ENCODE peak calls at places on chromosomes 16 and 17, in eight cellular contexts. One of them, this sample, is unnamed.

GRCh38 chr17:78718575-78719209 is 63.4 kb downstream of the CYTH1 start:
- DNase-seq in naive thymus-derived CD4-positive, alpha-beta T cell: no peak
- DNase-seq in MM.1S: no peak
- DNase-seq in uterus: no peak
- DNase-seq in fibroblast of lung: no peak
- DNase-seq in tibial nerve: no peak
- DNase-seq in epithelial cell of prostate: no peak
- DNase-seq in colonic mucosa: no peak
- DNase-seq in this sample: peak; percentile 25

GRCh38 chr16:75256059-75256870 is 4.8 kb upstream of the BCAR1 start:
- DNase-seq in uterus: peak; percentile 45
- DNase-seq in fibroblast of lung: no peak
- DNase-seq in colonic mucosa: no peak
- DNase-seq in tibial nerve: no peak
- DNase-seq in MM.1S: no peak
- DNase-seq in epithelial cell of prostate: no peak
- DNase-seq in naive thymus-derived CD4-positive, alpha-beta T cell: no peak
- DNase-seq in this sample: no peak

GRCh38 chr16:87108941-87109340 is 208.3 kb downstream of the C16orf95 start:
- DNase-seq in fibroblast of lung: peak; percentile 70
- DNase-seq in MM.1S: no peak
- DNase-seq in colonic mucosa: no peak
- DNase-seq in naive thymus-derived CD4-positive, alpha-beta T cell: no peak
- DNase-seq in epithelial cell of prostate: no peak
- DNase-seq in uterus: no peak
- DNase-seq in tibial nerve: no peak
- DNase-seq in this sample: no peak

GRCh38 chr17:55571095-55571494 is 59.8 kb upstream of the SMIM36 start:
- DNase-seq in uterus: no peak
- DNase-seq in naive thymus-derived CD4-positive, alpha-beta T cell: no peak
- DNase-seq in epithelial cell of prostate: no peak
- DNase-seq in tibial nerve: no peak
- DNase-seq in MM.1S: no peak
- DNase-seq in fibroblast of lung: peak; percentile 60
- DNase-seq in colonic mucosa: no peak
- DNase-seq in this sample: no peak

GRCh38 chr16:50841081-50841886 is 99.4 kb downstream of the CYLD start:
- DNase-seq in fibroblast of lung: peak; percentile 56
- DNase-seq in uterus: no peak
- DNase-seq in epithelial cell of prostate: no peak
- DNase-seq in naive thymus-derived CD4-positive, alpha-beta T cell: peak; percentile 31
- DNase-seq in tibial nerve: no peak
- DNase-seq in MM.1S: no peak
- DNase-seq in colonic mucosa: no peak
- DNase-seq in this sample: no peak

GRCh38 chr17:51734462-51734861 is 424.1 kb downstream of the CA10 start:
- DNase-seq in tibial nerve: no peak
- DNase-seq in MM.1S: peak; percentile 10
- DNase-seq in naive thymus-derived CD4-positive, alpha-beta T cell: no peak
- DNase-seq in fibroblast of lung: no peak
- DNase-seq in epithelial cell of prostate: no peak
- DNase-seq in uterus: no peak
- DNase-seq in colonic mucosa: peak; percentile 18
- DNase-seq in this sample: no peak

GRCh38 chr17:75557075-75557851 is 30.3 kb upstream of the MYO15B start:
- DNase-seq in tibial nerve: no peak
- DNase-seq in colonic mucosa: peak; percentile 89
- DNase-seq in naive thymus-derived CD4-positive, alpha-beta T cell: no peak
- DNase-seq in uterus: peak; percentile 73
- DNase-seq in fibroblast of lung: peak; percentile 45
- DNase-seq in MM.1S: no peak
- DNase-seq in epithelial cell of prostate: no peak
- DNase-seq in this sample: peak; percentile 81

GRCh38 chr16:81539009-81539820 is 94.6 kb downstream of the CMIP start:
- DNase-seq in uterus: no peak
- DNase-seq in fibroblast of lung: no peak
- DNase-seq in colonic mucosa: no peak
- DNase-seq in MM.1S: no peak
- DNase-seq in epithelial cell of prostate: no peak
- DNase-seq in tibial nerve: no peak
- DNase-seq in naive thymus-derived CD4-positive, alpha-beta T cell: no peak
- DNase-seq in this sample: no peak

GRCh38 chr16:89972244-89973234 is 24.0 kb downstream of the DEF8 start:
- DNase-seq in uterus: peak; percentile 84
- DNase-seq in tibial nerve: peak; percentile 79
- DNase-seq in MM.1S: peak; percentile 85
- DNase-seq in fibroblast of lung: peak; percentile 80
- DNase-seq in naive thymus-derived CD4-positive, alpha-beta T cell: peak; percentile 86
- DNase-seq in epithelial cell of prostate: peak; percentile 37
- DNase-seq in colonic mucosa: peak; percentile 93
- DNase-seq in this sample: peak; percentile 81

GRCh38 chr16:3058173-3059030 is 7.0 kb upstream of the IL32 start:
- DNase-seq in epithelial cell of prostate: no peak
- DNase-seq in naive thymus-derived CD4-positive, alpha-beta T cell: peak; percentile 57
- DNase-seq in fibroblast of lung: no peak
- DNase-seq in tibial nerve: no peak
- DNase-seq in colonic mucosa: peak; percentile 78
- DNase-seq in MM.1S: peak; percentile 54
- DNase-seq in uterus: peak; percentile 41
- DNase-seq in this sample: no peak

GRCh38 chr17:2436516-2436915 is 35.7 kb upstream of the MNT start:
- DNase-seq in epithelial cell of prostate: no peak
- DNase-seq in MM.1S: peak; percentile 13
- DNase-seq in naive thymus-derived CD4-positive, alpha-beta T cell: no peak
- DNase-seq in tibial nerve: no peak
- DNase-seq in fibroblast of lung: no peak
- DNase-seq in colonic mucosa: no peak
- DNase-seq in uterus: no peak
- DNase-seq in this sample: no peak

GRCh38 chr16:11835309-11835708 is 16.0 kb downstream of the RSL1D1 start:
- DNase-seq in fibroblast of lung: no peak
- DNase-seq in tibial nerve: no peak
- DNase-seq in MM.1S: no peak
- DNase-seq in epithelial cell of prostate: no peak
- DNase-seq in uterus: no peak
- DNase-seq in naive thymus-derived CD4-positive, alpha-beta T cell: no peak
- DNase-seq in colonic mucosa: no peak
- DNase-seq in this sample: no peak

GRCh38 chr16:78478267-78478821 is 378.9 kb downstream of the WWOX start:
- DNase-seq in naive thymus-derived CD4-positive, alpha-beta T cell: no peak
- DNase-seq in uterus: no peak
- DNase-seq in MM.1S: peak; percentile 22
- DNase-seq in colonic mucosa: no peak
- DNase-seq in epithelial cell of prostate: no peak
- DNase-seq in fibroblast of lung: no peak
- DNase-seq in tibial nerve: no peak
- DNase-seq in this sample: no peak

GRCh38 chr16:74623214-74623842 is 16.4 kb upstream of the GLG1 start:
- DNase-seq in colonic mucosa: no peak
- DNase-seq in naive thymus-derived CD4-positive, alpha-beta T cell: no peak
- DNase-seq in fibroblast of lung: peak; percentile 35
- DNase-seq in epithelial cell of prostate: no peak
- DNase-seq in MM.1S: peak; percentile 18
- DNase-seq in uterus: no peak
- DNase-seq in tibial nerve: no peak
- DNase-seq in this sample: no peak

GRCh38 chr16:54927125-54928015 is 3.3 kb upstream of the IRX5 start:
- DNase-seq in colonic mucosa: no peak
- DNase-seq in tibial nerve: no peak
- DNase-seq in MM.1S: peak; percentile 21
- DNase-seq in epithelial cell of prostate: no peak
- DNase-seq in naive thymus-derived CD4-positive, alpha-beta T cell: no peak
- DNase-seq in uterus: no peak
- DNase-seq in fibroblast of lung: peak; percentile 6
- DNase-seq in this sample: no peak

GRCh38 chr17:38912221-38912813 is 13.1 kb upstream of the LASP1NB start:
- DNase-seq in MM.1S: no peak
- DNase-seq in naive thymus-derived CD4-positive, alpha-beta T cell: no peak
- DNase-seq in fibroblast of lung: no peak
- DNase-seq in uterus: peak; percentile 73
- DNase-seq in tibial nerve: peak; percentile 23
- DNase-seq in colonic mucosa: no peak
- DNase-seq in epithelial cell of prostate: no peak
- DNase-seq in this sample: no peak

GRCh38 chr16:26993988-26994387 is 72.7 kb upstream of the C16orf82 start:
- DNase-seq in tibial nerve: no peak
- DNase-seq in MM.1S: no peak
- DNase-seq in colonic mucosa: no peak
- DNase-seq in naive thymus-derived CD4-positive, alpha-beta T cell: no peak
- DNase-seq in uterus: no peak
- DNase-seq in epithelial cell of prostate: no peak
- DNase-seq in fibroblast of lung: peak; percentile 54
- DNase-seq in this sample: no peak

GRCh38 chr17:50562266-50563094 is 2.0 kb downstream of the CACNA1G start:
- DNase-seq in epithelial cell of prostate: no peak
- DNase-seq in fibroblast of lung: no peak
- DNase-seq in tibial nerve: no peak
- DNase-seq in MM.1S: no peak
- DNase-seq in uterus: no peak
- DNase-seq in colonic mucosa: no peak
- DNase-seq in naive thymus-derived CD4-positive, alpha-beta T cell: peak; percentile 27
- DNase-seq in this sample: no peak

GRCh38 chr17:50563095-50563511 is 2.6 kb downstream of the CACNA1G start:
- DNase-seq in epithelial cell of prostate: no peak
- DNase-seq in MM.1S: no peak
- DNase-seq in naive thymus-derived CD4-positive, alpha-beta T cell: peak; percentile 28
- DNase-seq in colonic mucosa: no peak
- DNase-seq in tibial nerve: no peak
- DNase-seq in fibroblast of lung: no peak
- DNase-seq in uterus: no peak
- DNase-seq in this sample: no peak

GRCh38 chr17:50565559-50566350 is 5.2 kb downstream of the CACNA1G start:
- DNase-seq in MM.1S: no peak
- DNase-seq in fibroblast of lung: no peak
- DNase-seq in uterus: no peak
- DNase-seq in tibial nerve: no peak
- DNase-seq in naive thymus-derived CD4-positive, alpha-beta T cell: peak; percentile 33
- DNase-seq in colonic mucosa: no peak
- DNase-seq in epithelial cell of prostate: no peak
- DNase-seq in this sample: peak; percentile 10

GRCh38 chr17:50561796-50562195 is 1.3 kb downstream of the CACNA1G start:
- DNase-seq in epithelial cell of prostate: no peak
- DNase-seq in uterus: no peak
- DNase-seq in naive thymus-derived CD4-positive, alpha-beta T cell: peak; percentile 26
- DNase-seq in tibial nerve: no peak
- DNase-seq in MM.1S: no peak
- DNase-seq in fibroblast of lung: no peak
- DNase-seq in colonic mucosa: no peak
- DNase-seq in this sample: no peak

DNA sequence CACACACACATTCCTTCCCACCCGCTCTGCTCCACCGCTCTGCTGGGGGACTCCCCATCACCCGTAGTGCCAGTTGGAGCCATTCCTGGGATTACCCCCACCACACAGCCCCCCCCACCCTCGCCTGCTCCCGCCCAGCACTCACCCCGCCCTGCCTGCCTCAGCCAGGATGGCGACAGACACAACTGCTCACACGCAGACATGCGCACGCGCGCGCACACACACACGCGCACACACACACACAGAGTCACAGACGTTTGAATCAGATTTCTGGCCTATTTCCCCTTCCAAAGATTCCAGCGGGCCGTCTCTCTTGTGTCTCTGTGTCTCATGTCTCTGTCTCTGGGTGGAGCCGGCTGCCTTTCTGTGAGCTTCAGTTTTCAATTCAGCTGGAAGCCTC is 4.4 kb downstream of the CACNA1G start:
- DNase-seq in fibroblast of lung: peak; percentile 44
- DNase-seq in tibial nerve: peak; percentile 50
- DNase-seq in MM.1S: no peak
- DNase-seq in epithelial cell of prostate: no peak
- DNase-seq in colonic mucosa: peak; percentile 56
- DNase-seq in uterus: peak; percentile 84
- DNase-seq in naive thymus-derived CD4-positive, alpha-beta T cell: no peak
- DNase-seq in this sample: peak; percentile 34
- H3K27ac ChIP-seq in fibroblast of lung: no peak overlapping the region
- H3K27ac ChIP-seq in tibial nerve: no peak overlapping the region
- H3K27ac ChIP-seq in MM.1S: no peak overlapping the region
- H3K27ac ChIP-seq in epithelial cell of prostate: no peak overlapping the region
- H3K27ac ChIP-seq in colonic mucosa: no peak overlapping the region
- H3K27ac ChIP-seq in uterus: peak overlapping the region; percentile 71
- H3K27ac ChIP-seq in naive thymus-derived CD4-positive, alpha-beta T cell: no peak overlapping the region
- H3K27ac ChIP-seq in this sample: peak overlapping the region; percentile 90

GRCh38 chr16:85042126-85042525 is 14.5 kb downstream of the KIAA0513 start:
- DNase-seq in uterus: no peak
- DNase-seq in colonic mucosa: no peak
- DNase-seq in epithelial cell of prostate: no peak
- DNase-seq in MM.1S: no peak
- DNase-seq in naive thymus-derived CD4-positive, alpha-beta T cell: no peak
- DNase-seq in fibroblast of lung: no peak
- DNase-seq in tibial nerve: no peak
- DNase-seq in this sample: no peak
- H3K27ac ChIP-seq in uterus: no peak overlapping the region
- H3K27ac ChIP-seq in colonic mucosa: no peak overlapping the region
- H3K27ac ChIP-seq in epithelial cell of prostate: no peak overlapping the region
- H3K27ac ChIP-seq in MM.1S: no peak overlapping the region
- H3K27ac ChIP-seq in naive thymus-derived CD4-positive, alpha-beta T cell: no peak overlapping the region
- H3K27ac ChIP-seq in fibroblast of lung: no peak overlapping the region
- H3K27ac ChIP-seq in tibial nerve: no peak overlapping the region
- H3K27ac ChIP-seq in this sample: no peak overlapping the region

GRCh38 chr17:61926831-61927210 is 961 bp downstream of the INTS2 start:
- DNase-seq in naive thymus-derived CD4-positive, alpha-beta T cell: no peak
- DNase-seq in uterus: no peak
- DNase-seq in epithelial cell of prostate: no peak
- DNase-seq in fibroblast of lung: peak; percentile 53
- DNase-seq in tibial nerve: no peak
- DNase-seq in colonic mucosa: no peak
- DNase-seq in MM.1S: no peak
- DNase-seq in this sample: no peak
- H3K27ac ChIP-seq in naive thymus-derived CD4-positive, alpha-beta T cell: peak overlapping the region; percentile 80
- H3K27ac ChIP-seq in uterus: peak overlapping the region; percentile 86
- H3K27ac ChIP-seq in epithelial cell of prostate: peak overlapping the region; percentile 72
- H3K27ac ChIP-seq in fibroblast of lung: peak overlapping the region; percentile 92
- H3K27ac ChIP-seq in tibial nerve: peak overlapping the region; percentile 84
- H3K27ac ChIP-seq in colonic mucosa: peak overlapping the region; percentile 83
- H3K27ac ChIP-seq in MM.1S: peak overlapping the region; percentile 68
- H3K27ac ChIP-seq in this sample: peak overlapping the region; percentile 97

GRCh38 chr17:4710693-4711634 is 532 bp downstream of the ARRB2 start:
- DNase-seq in fibroblast of lung: no peak
- DNase-seq in naive thymus-derived CD4-positive, alpha-beta T cell: peak; percentile 60
- DNase-seq in epithelial cell of prostate: no peak
- DNase-seq in MM.1S: no peak
- DNase-seq in tibial nerve: no peak
- DNase-seq in uterus: no peak
- DNase-seq in colonic mucosa: peak; percentile 40
- DNase-seq in this sample: no peak

GRCh38 chr17:4706121-4706520 is 2.2 kb upstream of the PELP1 start:
- DNase-seq in uterus: no peak
- DNase-seq in tibial nerve: no peak
- DNase-seq in MM.1S: no peak
- DNase-seq in epithelial cell of prostate: no peak
- DNase-seq in colonic mucosa: no peak
- DNase-seq in fibroblast of lung: peak; percentile 53
- DNase-seq in naive thymus-derived CD4-positive, alpha-beta T cell: no peak
- DNase-seq in this sample: no peak

GRCh38 chr17:4709794-4710692 is at the start of gene ARRB2:
- DNase-seq in epithelial cell of prostate: peak; percentile 80
- DNase-seq in MM.1S: peak; percentile 98
- DNase-seq in tibial nerve: peak; percentile 94
- DNase-seq in uterus: peak; percentile 98
- DNase-seq in fibroblast of lung: peak; percentile 98
- DNase-seq in colonic mucosa: peak; percentile 96
- DNase-seq in naive thymus-derived CD4-positive, alpha-beta T cell: peak; percentile 99
- DNase-seq in this sample: peak; percentile 98

GRCh38 chr17:4711671-4712111 is 1.3 kb downstream of the ARRB2 start:
- DNase-seq in tibial nerve: no peak
- DNase-seq in epithelial cell of prostate: no peak
- DNase-seq in colonic mucosa: peak; percentile 82
- DNase-seq in naive thymus-derived CD4-positive, alpha-beta T cell: no peak
- DNase-seq in MM.1S: no peak
- DNase-seq in fibroblast of lung: no peak
- DNase-seq in uterus: no peak
- DNase-seq in this sample: no peak

GRCh38 chr17:4708436-4708835 is 2.0 kb upstream of the ARRB2 start:
- DNase-seq in tibial nerve: no peak
- DNase-seq in fibroblast of lung: no peak
- DNase-seq in naive thymus-derived CD4-positive, alpha-beta T cell: peak; percentile 77
- DNase-seq in epithelial cell of prostate: no peak
- DNase-seq in MM.1S: peak; percentile 61
- DNase-seq in uterus: no peak
- DNase-seq in colonic mucosa: no peak
- DNase-seq in this sample: no peak
- H3K27ac ChIP-seq in tibial nerve: no peak overlapping the region
- H3K27ac ChIP-seq in fibroblast of lung: no peak overlapping the region
- H3K27ac ChIP-seq in naive thymus-derived CD4-positive, alpha-beta T cell: no peak overlapping the region
- H3K27ac ChIP-seq in epithelial cell of prostate: no peak overlapping the region
- H3K27ac ChIP-seq in MM.1S: no peak overlapping the region
- H3K27ac ChIP-seq in uterus: no peak overlapping the region
- H3K27ac ChIP-seq in colonic mucosa: no peak overlapping the region
- H3K27ac ChIP-seq in this sample: no peak overlapping the region

This sample was measured in caudate nucleus.